ENCODE peak calls at places on chromosomes 6 and 20, in five cellular contexts. I is aorta, Q is psoas muscle, W is transverse colon, O is thyroid gland. X is an unnamed sample.

GRCh38 chr20:21715193-21715881 is 9.9 kb downstream of the PAX1 start:
- DNase-seq in W (no peak), I (no peak), O (no peak), Q (no peak), X (no peak)

GRCh38 chr6:150940951-150941350 is 75.4 kb downstream of the MTHFD1L start:
- DNase-seq in Q (no peak), I (no peak), W (no peak), O (no peak), X (no peak)

GRCh38 chr6:1136415-1136774 is 175.5 kb upstream of the FOXQ1 start:
- DNase-seq in O (peak; percentile 14), Q (no peak), W (no peak), I (no peak), X (no peak)

GRCh38 chr6:169956580-169956979 is 205.2 kb downstream of the ERMARD start:
- DNase-seq in I (no peak), W (no peak), Q (no peak), O (no peak), X (no peak)

GRCh38 chr6:40171343-40171742 is 237.1 kb upstream of the MOCS1 start:
- DNase-seq in W (no peak), I (no peak), Q (no peak), O (no peak), X (no peak)

GRCh38 chr6:13769034-13769654 is 45.2 kb downstream of the MCUR1 start:
- DNase-seq in I (no peak), W (no peak), Q (no peak), O (no peak), X (no peak)

GRCh38 chr20:37669062-37669772 is 24.6 kb upstream of the CTNNBL1 start:
- DNase-seq in Q (no peak), I (no peak), O (no peak), W (no peak), X (no peak)

GRCh38 chr20:7843613-7844012 is 96.6 kb downstream of the HAO1 start:
- DNase-seq in O (peak; percentile 12), I (peak; percentile 55), W (no peak), Q (peak; percentile 53), X (no peak)

GRCh38 chr20:20827992-20828597 is 115.7 kb upstream of the RALGAPA2 start:
- DNase-seq in O (no peak), Q (no peak), I (no peak), W (no peak), X (no peak)

GRCh38 chr6:43547202-43547601 is 28.6 kb downstream of the XPO5 start:
- DNase-seq in O (no peak), Q (no peak), I (no peak), W (no peak), X (no peak)

GRCh38 chr6:52640170-52640569 is 30.7 kb upstream of the TMEM14A start:
- DNase-seq in I (no peak), W (no peak), Q (no peak), O (no peak), X (no peak)

GRCh38 chr6:90541221-90541620 is 45.7 kb downstream of the MAP3K7 start:
- DNase-seq in Q (no peak), W (no peak), O (no peak), I (no peak), X (no peak)

GRCh38 chr20:59932616-59933295 is 681 bp downstream of the SYCP2 start:
- DNase-seq in W (no peak), I (no peak), Q (no peak), O (no peak), X (no peak)

GRCh38 chr6:116550796-116551195 is 2.8 kb upstream of the CALHM4 start:
- DNase-seq in W (no peak), O (no peak), Q (no peak), I (no peak), X (no peak)

GRCh38 chr6:150334790-150335783 is 33.7 kb upstream of the IYD start:
- DNase-seq in Q (no peak), W (peak; percentile 44), I (no peak), O (peak; percentile 40), X (no peak)

DNA sequence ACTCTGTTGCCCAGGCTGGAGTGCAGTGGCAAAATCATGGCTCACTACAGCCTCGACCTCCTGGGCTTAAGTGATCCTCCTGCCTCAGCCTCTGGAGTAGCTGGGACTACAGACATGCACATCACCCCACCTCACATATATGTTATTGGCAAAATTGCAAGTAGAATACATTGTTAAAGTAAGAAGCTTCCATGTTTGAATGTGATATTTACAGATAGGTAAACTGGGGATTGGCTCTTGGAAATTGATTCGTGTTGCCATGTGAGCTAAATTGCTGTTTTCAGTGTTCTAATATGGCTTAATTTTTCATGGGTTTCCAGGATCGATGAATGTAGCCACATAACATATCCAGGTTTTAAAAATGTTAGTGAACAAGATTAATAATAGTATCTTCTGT is 149.0 kb upstream of the ZNF217 start:
- DNase-seq in Q (no peak), O (no peak), I (no peak), W (no peak), X (no peak)
- H3K4me1 ChIP-seq in Q (peaks cover 5% of the 10 kb centered on the region), O (peaks cover 18% of the 10 kb centered on the region), I (no peaks in the 10 kb centered on the region), W (peaks cover 9% of the 10 kb centered on the region), X (peaks cover 33% of the 10 kb centered on the region)

GRCh38 chr6:68635706-68636513 is 828 bp downstream of the ADGRB3 start:
- DNase-seq in Q (peak; percentile 55), O (peak; percentile 13), W (no peak), I (peak; percentile 41), X (peak; percentile 14)
- H3K4me3 ChIP-seq in Q (peak overlapping the region; percentile 72), O (peak overlapping the region; percentile 55), W (peak overlapping the region; percentile 46), I (peak overlapping the region; percentile 59), X (peak overlapping the region; percentile 66)

GRCh38 chr20:35042268-35042667 is 50.3 kb downstream of the TRPC4AP start:
- DNase-seq in O (no peak), W (no peak), Q (no peak), I (no peak), X (no peak)

GRCh38 chr20:35039146-35039545 is 53.5 kb downstream of the TRPC4AP start:
- DNase-seq in O (peak; percentile 72), Q (no peak), W (peak; percentile 71), I (no peak), X (no peak)

GRCh38 chr20:35040090-35040489 is 52.5 kb downstream of the TRPC4AP start:
- DNase-seq in O (no peak), W (peak; percentile 39), I (no peak), Q (no peak), X (no peak)

GRCh38 chr20:35040646-35041045 is 52.0 kb downstream of the TRPC4AP start:
- DNase-seq in O (no peak), W (no peak), I (no peak), Q (no peak), X (no peak)
- H3K36me3 ChIP-seq in O (peaks cover 11% of the 10 kb centered on the region), W (peaks cover 19% of the 10 kb centered on the region), I (peaks cover 6% of the 10 kb centered on the region), Q (peaks cover 96% of the 10 kb centered on the region), X (no peaks in the 10 kb centered on the region)

GRCh38 chr20:25041813-25042530 is 16.0 kb downstream of the ACSS1 start:
- DNase-seq in W (no peak), I (peak; percentile 36), Q (peak; percentile 42), O (no peak), X (no peak)
- H3K4me1 ChIP-seq in W (peaks cover 49% of the 10 kb centered on the region), I (no peaks in the 10 kb centered on the region), Q (peaks cover 96% of the 10 kb centered on the region), O (peaks cover 59% of the 10 kb centered on the region), X (peaks cover 97% of the 10 kb centered on the region)

GRCh38 chr20:41231136-41231535 is 86.4 kb downstream of the ZHX3 start:
- DNase-seq in I (no peak), W (no peak), O (no peak), Q (no peak), X (no peak)

GRCh38 chr20:41230136-41230535 is 87.4 kb downstream of the ZHX3 start:
- DNase-seq in Q (no peak), W (no peak), I (no peak), O (no peak), X (no peak)

GRCh38 chr20:41233976-41234514 is 83.5 kb downstream of the ZHX3 start:
- DNase-seq in O (no peak), W (no peak), I (no peak), Q (no peak), X (no peak)

GRCh38 chr20:41232971-41233926 is 84.3 kb downstream of the ZHX3 start:
- DNase-seq in I (no peak), Q (no peak), W (no peak), O (no peak), X (no peak)

DNA sequence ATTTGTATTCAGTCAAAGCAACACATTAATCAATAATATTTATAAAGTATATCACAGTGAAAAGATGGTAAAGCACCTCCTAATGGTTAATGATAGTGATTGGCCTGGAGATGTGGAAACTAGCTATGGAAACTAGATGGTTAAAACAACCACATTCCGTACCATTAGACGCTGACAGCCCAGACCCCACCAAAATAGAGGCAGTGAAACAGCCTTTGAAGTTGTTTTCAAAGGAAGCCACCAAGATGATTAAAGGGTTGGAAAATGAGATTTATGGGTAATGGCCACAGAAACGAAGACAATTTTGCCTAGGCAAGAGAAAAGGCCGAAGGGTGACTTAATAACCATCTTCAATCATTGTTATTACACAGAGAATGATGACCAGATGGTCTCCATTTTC is 85.7 kb downstream of the ZHX3 start:
- DNase-seq in Q (no peak), I (no peak), W (no peak), O (no peak), X (no peak)
- H3K4me3 ChIP-seq in Q (no peak overlapping the region), I (no peak overlapping the region), W (no peak overlapping the region), O (no peak overlapping the region), X (no peak overlapping the region)

GRCh38 chr6:26516481-26517427 is 16.7 kb downstream of the BTN1A1 start:
- DNase-seq in Q (no peak), I (no peak), O (no peak), W (no peak), X (no peak)
- H3K36me3 ChIP-seq in Q (no peaks in the 10 kb centered on the region), I (no peaks in the 10 kb centered on the region), O (no peaks in the 10 kb centered on the region), W (no peaks in the 10 kb centered on the region), X (no peaks in the 10 kb centered on the region)

GRCh38 chr6:87932361-87932760 is 115.3 kb upstream of the SPACA1 start:
- DNase-seq in W (no peak), Q (no peak), O (no peak), I (no peak), X (no peak)
- H3K4me1 ChIP-seq in W (no peaks in the 10 kb centered on the region), Q (no peaks in the 10 kb centered on the region), O (no peaks in the 10 kb centered on the region), I (no peaks in the 10 kb centered on the region), X (peaks cover 8% of the 10 kb centered on the region)

GRCh38 chr20:3720626-3721025 is 8.2 kb upstream of the SIGLEC1 start:
- DNase-seq in O (no peak), I (no peak), Q (no peak), W (no peak), X (no peak)
- H3K4me3 ChIP-seq in O (no peak overlapping the region), I (no peak overlapping the region), Q (no peak overlapping the region), W (no peak overlapping the region), X (no peak overlapping the region)

GRCh38 chr6:10307476-10307875 is 107.4 kb downstream of the TFAP2A start:
- DNase-seq in O (no peak), I (no peak), Q (no peak), W (no peak), X (no peak)
- H3K36me3 ChIP-seq in O (no peaks in the 10 kb centered on the region), I (no peaks in the 10 kb centered on the region), Q (no peaks in the 10 kb centered on the region), W (no peaks in the 10 kb centered on the region), X (no peaks in the 10 kb centered on the region)

X was measured in heart right ventricle.